ENCODE peak calls at places on chromosomes 1 and 21, in eight cellular contexts. One of them, this sample, is unnamed.

GRCh38 chr1:201946224-201946908 is at the start of gene LMOD1:
- DNase-seq in fibroblast of mammary gland: peak
- DNase-seq in SK-N-SH: peak
- DNase-seq in astrocyte of the spinal cord: peak
- DNase-seq in OCI-LY7: no peak
- DNase-seq in fibroblast of pulmonary artery: peak
- DNase-seq in CD4-positive, alpha-beta memory T cell: no peak
- DNase-seq in AG04450: peak
- DNase-seq in this sample: no peak

GRCh38 chr1:42282867-42283583 is 52.0 kb downstream of the FOXJ3 start:
- DNase-seq in fibroblast of pulmonary artery: peak
- DNase-seq in SK-N-SH: no peak
- DNase-seq in astrocyte of the spinal cord: peak
- DNase-seq in CD4-positive, alpha-beta memory T cell: no peak
- DNase-seq in AG04450: no peak
- DNase-seq in OCI-LY7: no peak
- DNase-seq in fibroblast of mammary gland: peak
- DNase-seq in this sample: no peak

GRCh38 chr1:229883504-229884200 is 183.4 kb upstream of the GALNT2 start:
- DNase-seq in CD4-positive, alpha-beta memory T cell: no peak
- DNase-seq in OCI-LY7: no peak
- DNase-seq in SK-N-SH: no peak
- DNase-seq in AG04450: no peak
- DNase-seq in fibroblast of pulmonary artery: no peak
- DNase-seq in fibroblast of mammary gland: no peak
- DNase-seq in astrocyte of the spinal cord: no peak
- DNase-seq in this sample: no peak

GRCh38 chr1:17496419-17496818 is 43.1 kb upstream of the ARHGEF10L start:
- DNase-seq in fibroblast of mammary gland: no peak
- DNase-seq in SK-N-SH: no peak
- DNase-seq in CD4-positive, alpha-beta memory T cell: no peak
- DNase-seq in OCI-LY7: no peak
- DNase-seq in astrocyte of the spinal cord: no peak
- DNase-seq in AG04450: no peak
- DNase-seq in fibroblast of pulmonary artery: no peak
- DNase-seq in this sample: no peak

GRCh38 chr1:18060331-18060730 is 47.3 kb upstream of the IGSF21 start:
- DNase-seq in OCI-LY7: no peak
- DNase-seq in astrocyte of the spinal cord: no peak
- DNase-seq in CD4-positive, alpha-beta memory T cell: no peak
- DNase-seq in fibroblast of pulmonary artery: no peak
- DNase-seq in fibroblast of mammary gland: no peak
- DNase-seq in SK-N-SH: no peak
- DNase-seq in AG04450: no peak
- DNase-seq in this sample: no peak

GRCh38 chr1:205325334-205325884 is 3.9 kb upstream of the NUAK2 start:
- DNase-seq in CD4-positive, alpha-beta memory T cell: peak
- DNase-seq in AG04450: peak
- DNase-seq in SK-N-SH: peak
- DNase-seq in fibroblast of mammary gland: peak
- DNase-seq in astrocyte of the spinal cord: peak
- DNase-seq in fibroblast of pulmonary artery: peak
- DNase-seq in OCI-LY7: peak
- DNase-seq in this sample: peak

GRCh38 chr1:227742738-227743715 is 7.8 kb downstream of the SNAP47 start:
- DNase-seq in OCI-LY7: no peak
- DNase-seq in astrocyte of the spinal cord: no peak
- DNase-seq in CD4-positive, alpha-beta memory T cell: no peak
- DNase-seq in fibroblast of pulmonary artery: no peak
- DNase-seq in fibroblast of mammary gland: no peak
- DNase-seq in AG04450: no peak
- DNase-seq in SK-N-SH: no peak
- DNase-seq in this sample: no peak

GRCh38 chr1:2641381-2642130 is 8.7 kb upstream of the MMEL1 start:
- DNase-seq in astrocyte of the spinal cord: no peak
- DNase-seq in fibroblast of mammary gland: no peak
- DNase-seq in OCI-LY7: no peak
- DNase-seq in AG04450: no peak
- DNase-seq in fibroblast of pulmonary artery: no peak
- DNase-seq in CD4-positive, alpha-beta memory T cell: no peak
- DNase-seq in SK-N-SH: peak
- DNase-seq in this sample: no peak

GRCh38 chr1:182317489-182318180 is 74.0 kb downstream of the GLUL start:
- DNase-seq in astrocyte of the spinal cord: no peak
- DNase-seq in SK-N-SH: no peak
- DNase-seq in OCI-LY7: no peak
- DNase-seq in fibroblast of pulmonary artery: no peak
- DNase-seq in AG04450: no peak
- DNase-seq in CD4-positive, alpha-beta memory T cell: no peak
- DNase-seq in fibroblast of mammary gland: no peak
- DNase-seq in this sample: no peak

GRCh38 chr21:28742527-28742926 is 250.2 kb downstream of the LTN1 start:
- DNase-seq in OCI-LY7: no peak
- DNase-seq in fibroblast of pulmonary artery: peak
- DNase-seq in AG04450: no peak
- DNase-seq in fibroblast of mammary gland: peak
- DNase-seq in CD4-positive, alpha-beta memory T cell: no peak
- DNase-seq in astrocyte of the spinal cord: peak
- DNase-seq in SK-N-SH: peak
- DNase-seq in this sample: no peak

DNA sequence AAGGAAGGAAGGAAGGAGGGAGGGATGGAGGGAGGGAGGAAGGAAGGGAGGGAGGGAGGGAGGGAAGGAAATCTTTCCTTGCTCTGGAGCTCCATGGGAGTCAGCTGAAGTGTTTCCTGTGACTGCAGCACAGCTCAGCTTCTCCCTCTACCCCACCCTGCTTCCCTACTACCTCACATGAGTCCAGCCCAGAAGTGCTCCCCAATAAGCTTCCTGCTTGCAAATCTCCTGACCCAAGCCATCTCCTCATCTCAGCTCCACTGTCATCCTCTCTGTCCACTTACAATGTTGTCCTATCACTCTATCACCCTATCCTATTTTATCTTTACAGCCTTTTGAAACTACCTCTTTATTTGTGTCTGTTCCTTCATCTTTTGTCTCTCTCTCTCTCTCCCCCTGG is 52.9 kb upstream of the SSBP3 start:
- DNase-seq in AG04450: no peak
- DNase-seq in CD4-positive, alpha-beta memory T cell: no peak
- DNase-seq in astrocyte of the spinal cord: no peak
- DNase-seq in fibroblast of pulmonary artery: no peak
- DNase-seq in OCI-LY7: no peak
- DNase-seq in SK-N-SH: peak
- DNase-seq in fibroblast of mammary gland: no peak
- DNase-seq in this sample: no peak
- H3K4me3 ChIP-seq in AG04450: no peak
- H3K4me3 ChIP-seq in CD4-positive, alpha-beta memory T cell: no peak
- H3K4me3 ChIP-seq in astrocyte of the spinal cord: no peak
- H3K4me3 ChIP-seq in fibroblast of pulmonary artery: no peak
- H3K4me3 ChIP-seq in OCI-LY7: no peak
- H3K4me3 ChIP-seq in SK-N-SH: no peak
- H3K4me3 ChIP-seq in fibroblast of mammary gland: no peak
- H3K4me3 ChIP-seq in this sample: no peak

GRCh38 chr1:154867841-154868610 is 2.1 kb downstream of the KCNN3 start:
- DNase-seq in fibroblast of mammary gland: no peak
- DNase-seq in astrocyte of the spinal cord: no peak
- DNase-seq in SK-N-SH: no peak
- DNase-seq in fibroblast of pulmonary artery: no peak
- DNase-seq in OCI-LY7: no peak
- DNase-seq in CD4-positive, alpha-beta memory T cell: no peak
- DNase-seq in AG04450: no peak
- DNase-seq in this sample: no peak
- H3K4me3 ChIP-seq in fibroblast of mammary gland: no peak
- H3K4me3 ChIP-seq in astrocyte of the spinal cord: peak
- H3K4me3 ChIP-seq in SK-N-SH: peak
- H3K4me3 ChIP-seq in fibroblast of pulmonary artery: no peak
- H3K4me3 ChIP-seq in OCI-LY7: peak
- H3K4me3 ChIP-seq in CD4-positive, alpha-beta memory T cell: no peak
- H3K4me3 ChIP-seq in AG04450: no peak
- H3K4me3 ChIP-seq in this sample: no peak

DNA sequence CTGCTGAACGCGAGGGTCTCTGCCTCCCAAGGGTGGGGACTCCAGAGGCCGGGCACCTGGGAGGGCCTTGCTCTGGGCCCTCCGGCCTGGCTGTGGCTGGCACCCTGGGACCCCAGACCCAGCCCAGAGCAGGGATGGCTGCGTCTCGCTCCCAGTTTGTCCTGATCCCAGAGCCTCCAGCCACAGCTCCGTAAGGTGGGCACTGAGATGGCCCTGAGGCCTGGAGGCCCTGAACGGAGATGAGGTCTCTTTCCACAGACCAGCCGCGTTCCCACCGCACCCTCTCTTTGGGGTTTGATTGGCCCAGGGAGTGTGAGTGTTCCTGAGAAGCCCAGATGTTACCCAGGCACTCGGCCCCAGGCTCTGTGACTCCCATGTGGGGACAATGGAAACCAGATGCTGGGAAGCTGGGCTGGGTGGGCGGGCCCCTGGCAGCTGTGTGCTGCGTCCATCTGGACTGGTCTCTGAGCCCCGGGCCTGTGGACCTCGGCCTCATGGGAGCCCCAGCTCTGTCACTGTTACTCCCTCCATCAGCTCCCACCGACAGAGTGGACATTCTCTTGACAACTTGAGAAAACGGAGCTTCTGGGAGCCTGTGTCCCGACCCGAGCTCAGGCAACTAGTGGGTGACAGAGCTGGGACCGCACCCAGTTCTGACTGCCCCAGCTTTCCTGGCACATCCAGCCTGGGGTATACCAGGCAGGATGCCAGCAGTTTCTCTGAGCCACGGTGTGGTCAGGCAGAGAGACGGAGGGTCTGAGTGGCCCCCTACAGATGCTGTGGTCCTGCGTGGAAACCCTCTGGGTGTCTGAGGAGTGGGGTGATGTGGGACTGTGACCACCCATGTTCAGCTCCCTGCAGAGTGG is 9.8 kb upstream of the COL6A1 start:
- DNase-seq in fibroblast of mammary gland: peak
- DNase-seq in CD4-positive, alpha-beta memory T cell: no peak
- DNase-seq in AG04450: peak
- DNase-seq in astrocyte of the spinal cord: peak
- DNase-seq in OCI-LY7: no peak
- DNase-seq in fibroblast of pulmonary artery: peak
- DNase-seq in SK-N-SH: peak
- DNase-seq in this sample: no peak
- H3K4me3 ChIP-seq in fibroblast of mammary gland: peak
- H3K4me3 ChIP-seq in CD4-positive, alpha-beta memory T cell: no peak
- H3K4me3 ChIP-seq in AG04450: no peak
- H3K4me3 ChIP-seq in astrocyte of the spinal cord: no peak
- H3K4me3 ChIP-seq in OCI-LY7: no peak
- H3K4me3 ChIP-seq in fibroblast of pulmonary artery: no peak
- H3K4me3 ChIP-seq in SK-N-SH: no peak
- H3K4me3 ChIP-seq in this sample: no peak

GRCh38 chr1:152394151-152394550 is 19.9 kb downstream of the CRNN start:
- DNase-seq in astrocyte of the spinal cord: no peak
- DNase-seq in SK-N-SH: no peak
- DNase-seq in fibroblast of mammary gland: no peak
- DNase-seq in AG04450: no peak
- DNase-seq in OCI-LY7: no peak
- DNase-seq in fibroblast of pulmonary artery: no peak
- DNase-seq in CD4-positive, alpha-beta memory T cell: no peak
- DNase-seq in this sample: no peak
- H3K4me3 ChIP-seq in astrocyte of the spinal cord: no peak
- H3K4me3 ChIP-seq in SK-N-SH: no peak
- H3K4me3 ChIP-seq in fibroblast of mammary gland: no peak
- H3K4me3 ChIP-seq in AG04450: no peak
- H3K4me3 ChIP-seq in OCI-LY7: no peak
- H3K4me3 ChIP-seq in fibroblast of pulmonary artery: no peak
- H3K4me3 ChIP-seq in CD4-positive, alpha-beta memory T cell: no peak
- H3K4me3 ChIP-seq in this sample: no peak

DNA sequence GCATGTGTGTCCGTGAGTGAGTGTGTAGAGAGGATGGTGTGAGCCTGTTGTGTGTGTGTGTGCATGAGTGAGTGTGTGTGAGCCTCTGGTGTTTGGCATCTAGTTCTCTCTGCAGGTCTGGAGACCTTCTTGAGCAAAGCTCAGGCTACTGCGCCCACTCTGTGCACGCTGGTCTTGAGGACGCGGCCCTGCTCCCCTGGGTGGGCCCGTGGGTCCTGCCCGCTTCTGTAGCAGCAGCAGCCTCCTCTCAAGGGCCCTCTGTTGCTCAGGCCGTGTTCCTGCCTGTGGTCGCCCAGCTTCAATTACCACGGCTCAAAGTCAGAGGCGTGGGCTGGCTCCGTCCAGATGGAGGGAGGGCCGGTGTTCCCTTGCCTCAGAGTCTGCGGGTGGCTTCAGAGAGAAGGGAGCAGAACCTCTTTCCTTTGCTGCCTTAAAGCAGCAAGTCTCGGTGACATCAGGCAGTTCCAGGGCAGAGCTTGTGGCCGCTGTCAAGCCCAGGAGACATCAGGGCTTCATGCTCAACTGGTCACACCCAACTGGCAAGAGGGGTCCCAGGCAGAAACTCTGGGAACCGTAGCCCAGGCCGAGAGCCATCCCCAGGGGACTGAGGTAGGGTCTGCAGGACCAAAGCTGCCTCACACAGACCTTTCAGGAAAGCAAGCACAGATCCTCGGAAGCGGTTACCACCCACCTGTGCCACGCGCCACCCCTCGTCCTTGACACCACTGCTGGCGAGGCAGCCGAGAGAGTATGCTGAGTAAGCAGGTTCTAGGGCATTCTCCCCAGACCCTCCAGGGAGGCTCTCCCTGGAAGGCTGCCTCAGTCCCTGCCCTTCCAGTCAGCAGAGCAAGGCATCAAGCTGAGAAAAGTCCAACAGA is 270.5 kb upstream of the VAMP3 start:
- DNase-seq in OCI-LY7: no peak
- DNase-seq in astrocyte of the spinal cord: no peak
- DNase-seq in fibroblast of pulmonary artery: no peak
- DNase-seq in SK-N-SH: no peak
- DNase-seq in CD4-positive, alpha-beta memory T cell: no peak
- DNase-seq in fibroblast of mammary gland: no peak
- DNase-seq in AG04450: no peak
- DNase-seq in this sample: no peak
- H3K4me3 ChIP-seq in OCI-LY7: no peak
- H3K4me3 ChIP-seq in astrocyte of the spinal cord: no peak
- H3K4me3 ChIP-seq in fibroblast of pulmonary artery: no peak
- H3K4me3 ChIP-seq in SK-N-SH: no peak
- H3K4me3 ChIP-seq in CD4-positive, alpha-beta memory T cell: no peak
- H3K4me3 ChIP-seq in fibroblast of mammary gland: no peak
- H3K4me3 ChIP-seq in AG04450: no peak
- H3K4me3 ChIP-seq in this sample: no peak

GRCh38 chr1:61140778-61141177 is 58.4 kb downstream of the NFIA start:
- DNase-seq in SK-N-SH: no peak
- DNase-seq in fibroblast of mammary gland: no peak
- DNase-seq in CD4-positive, alpha-beta memory T cell: no peak
- DNase-seq in OCI-LY7: no peak
- DNase-seq in fibroblast of pulmonary artery: no peak
- DNase-seq in astrocyte of the spinal cord: no peak
- DNase-seq in AG04450: no peak
- DNase-seq in this sample: no peak
- H3K4me3 ChIP-seq in SK-N-SH: no peak
- H3K4me3 ChIP-seq in fibroblast of mammary gland: no peak
- H3K4me3 ChIP-seq in CD4-positive, alpha-beta memory T cell: no peak
- H3K4me3 ChIP-seq in OCI-LY7: no peak
- H3K4me3 ChIP-seq in fibroblast of pulmonary artery: no peak
- H3K4me3 ChIP-seq in astrocyte of the spinal cord: no peak
- H3K4me3 ChIP-seq in AG04450: no peak
- H3K4me3 ChIP-seq in this sample: no peak

This sample was measured in naive thymus-derived CD4-positive, alpha-beta T cell.